ENCODE peak calls at places on chromosomes 12 and 14, in eight cellular contexts. P, B, U, T, A, L, C and Y are unnamed samples.

GRCh38 chr12:124474709-124475108 is 92.7 kb downstream of the NCOR2 start:
- DNase-seq in C (peak), P (no peak), B (no peak), L (no peak), T (peak), U (no peak), A (no peak), Y (no peak)

GRCh38 chr12:89225808-89226368 is 126.4 kb downstream of the DUSP6 start:
- DNase-seq in B (peak), U (no peak), L (peak), A (peak), C (no peak), T (no peak), P (no peak), Y (no peak)

GRCh38 chr12:25583545-25583944 is 30.5 kb upstream of the LMNTD1 start:
- DNase-seq in P (no peak), U (no peak), A (peak), T (no peak), C (no peak), B (peak), L (no peak), Y (no peak)

GRCh38 chr12:55068416-55069010 is 48.7 kb downstream of the NEUROD4 start:
- DNase-seq in B (peak), P (no peak), T (no peak), A (peak), L (no peak), U (no peak), C (no peak), Y (no peak)

GRCh38 chr12:46386360-46386867 is 13.8 kb upstream of the SLC38A2 start:
- DNase-seq in L (peak), A (peak), U (no peak), T (no peak), B (no peak), P (no peak), C (no peak), Y (no peak)

GRCh38 chr14:65485516-65485915 is 73.0 kb downstream of the FUT8 start:
- DNase-seq in A (no peak), L (no peak), T (no peak), C (no peak), B (no peak), U (no peak), P (no peak), Y (no peak)

GRCh38 chr14:105389534-105389933 is 8.8 kb upstream of the TEX22 start:
- DNase-seq in P (no peak), T (no peak), A (no peak), C (no peak), B (no peak), L (no peak), U (no peak), Y (no peak)

GRCh38 chr12:107144990-107145389 is 51.6 kb upstream of the CRY1 start:
- DNase-seq in L (no peak), P (no peak), T (no peak), U (no peak), A (peak), C (no peak), B (no peak), Y (no peak)

GRCh38 chr14:65286443-65286842 is 126.1 kb upstream of the FUT8 start:
- DNase-seq in U (no peak), B (peak), C (no peak), T (no peak), P (no peak), A (peak), L (no peak), Y (no peak)

GRCh38 chr12:93847517-93848452 is 170.6 kb downstream of the CRADD start:
- DNase-seq in P (no peak), T (no peak), B (no peak), U (no peak), L (no peak), A (no peak), C (no peak), Y (no peak)

GRCh38 chr12:51926064-51926632 is 18.8 kb downstream of the ACVRL1 start:
- DNase-seq in B (no peak), A (no peak), L (no peak), U (no peak), T (no peak), C (no peak), P (no peak), Y (no peak)

GRCh38 chr12:53200107-53200457 is 7.0 kb downstream of the ITGB7 start:
- DNase-seq in T (no peak), A (no peak), U (no peak), B (no peak), L (no peak), C (no peak), P (no peak), Y (no peak)

GRCh38 chr12:19010087-19010486 is 119.4 kb upstream of the PLEKHA5 start:
- DNase-seq in L (no peak), C (no peak), U (no peak), T (no peak), B (no peak), P (no peak), A (no peak), Y (no peak)

GRCh38 chr14:76772300-76773187 is 11.3 kb downstream of the VASH1 start:
- DNase-seq in A (no peak), T (no peak), P (no peak), C (peak), B (no peak), U (no peak), L (no peak), Y (no peak)

GRCh38 chr12:55927588-55928502 is at the start of gene PYM1:
- DNase-seq in A (peak), B (peak), C (peak), U (peak), T (peak), P (peak), L (no peak), Y (peak)

GRCh38 chr12:50708619-50709018 is 55.3 kb upstream of the ATF1 start:
- DNase-seq in L (no peak), U (no peak), T (no peak), B (no peak), C (no peak), A (no peak), P (no peak), Y (no peak)

GRCh38 chr12:59548930-59549329 is 46.9 kb upstream of the SLC16A7 start:
- DNase-seq in T (no peak), P (no peak), U (no peak), C (no peak), B (no peak), A (no peak), L (no peak), Y (no peak)

GRCh38 chr14:55609681-55610080 is 29.7 kb downstream of the KTN1 start:
- DNase-seq in B (no peak), T (no peak), C (no peak), P (no peak), A (peak), U (no peak), L (no peak), Y (no peak)

GRCh38 chr14:45251912-45252311 is 1.1 kb downstream of the MIS18BP1 start:
- DNase-seq in P (no peak), U (no peak), L (no peak), T (no peak), B (no peak), C (no peak), A (peak), Y (no peak)

GRCh38 chr14:93150227-93151206 is 34.2 kb downstream of the MOAP1 start:
- DNase-seq in U (no peak), C (no peak), B (no peak), L (no peak), A (no peak), P (no peak), T (no peak), Y (no peak)

GRCh38 chr14:35416108-35416750 is 11.7 kb upstream of the NFKBIA start:
- DNase-seq in L (no peak), T (no peak), U (peak), C (no peak), A (no peak), B (no peak), P (no peak), Y (no peak)

GRCh38 chr14:77761205-77761931 is 412 bp upstream of the SNW1 start:
- DNase-seq in C (peak), T (no peak), U (no peak), L (no peak), B (no peak), P (no peak), A (peak), Y (no peak)

GRCh38 chr12:110550981-110551380 is 32.1 kb downstream of the PPTC7 start:
- DNase-seq in L (no peak), B (no peak), P (no peak), A (no peak), T (no peak), U (no peak), C (no peak), Y (no peak)

GRCh38 chr12:79119796-79120195 is 255.2 kb downstream of the SYT1 start:
- DNase-seq in C (no peak), A (peak), B (no peak), P (no peak), L (no peak), T (no peak), U (no peak), Y (no peak)
- TF ChIP-seq CTCF in C (no peak), A (peak), B (no peak), P (no peak), L (no peak), T (no peak), U (no peak), Y (no peak)

DNA sequence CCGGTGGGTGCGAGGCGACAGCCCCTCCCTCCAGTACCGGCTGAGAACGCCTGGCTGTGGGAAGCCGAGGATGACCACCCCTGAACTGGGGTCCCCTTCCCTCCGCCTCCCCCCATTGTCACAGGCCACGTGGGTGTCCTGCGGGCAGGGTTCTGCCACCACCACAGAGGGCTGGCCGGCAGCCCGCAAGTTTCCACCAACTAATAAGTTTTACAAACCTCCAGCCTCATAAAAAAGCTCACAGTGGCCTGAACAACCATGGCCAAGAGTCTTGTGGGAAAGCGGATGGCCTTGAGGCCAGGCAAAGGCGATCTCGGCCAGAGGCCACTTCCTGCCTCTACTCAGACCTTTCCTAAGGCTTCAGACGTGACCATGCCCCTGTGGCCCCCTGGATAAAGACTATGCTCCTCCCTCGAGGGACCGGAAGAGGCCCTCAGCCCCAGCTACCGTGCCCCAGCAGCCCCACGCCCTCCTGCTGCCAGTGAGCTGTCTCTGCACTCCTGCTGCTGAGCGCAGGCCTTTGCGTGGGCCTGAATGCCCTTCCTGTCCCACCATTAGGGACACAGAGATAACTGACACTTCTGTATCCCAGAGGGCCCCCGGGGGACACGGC is 46.1 kb upstream of the DLK1 start:
- DNase-seq in P (no peak), U (no peak), T (no peak), L (no peak), C (no peak), B (no peak), A (no peak), Y (no peak)
- TF ChIP-seq CTCF in P (no peak), U (no peak), T (no peak), L (no peak), C (no peak), B (no peak), A (no peak), Y (no peak)

DNA sequence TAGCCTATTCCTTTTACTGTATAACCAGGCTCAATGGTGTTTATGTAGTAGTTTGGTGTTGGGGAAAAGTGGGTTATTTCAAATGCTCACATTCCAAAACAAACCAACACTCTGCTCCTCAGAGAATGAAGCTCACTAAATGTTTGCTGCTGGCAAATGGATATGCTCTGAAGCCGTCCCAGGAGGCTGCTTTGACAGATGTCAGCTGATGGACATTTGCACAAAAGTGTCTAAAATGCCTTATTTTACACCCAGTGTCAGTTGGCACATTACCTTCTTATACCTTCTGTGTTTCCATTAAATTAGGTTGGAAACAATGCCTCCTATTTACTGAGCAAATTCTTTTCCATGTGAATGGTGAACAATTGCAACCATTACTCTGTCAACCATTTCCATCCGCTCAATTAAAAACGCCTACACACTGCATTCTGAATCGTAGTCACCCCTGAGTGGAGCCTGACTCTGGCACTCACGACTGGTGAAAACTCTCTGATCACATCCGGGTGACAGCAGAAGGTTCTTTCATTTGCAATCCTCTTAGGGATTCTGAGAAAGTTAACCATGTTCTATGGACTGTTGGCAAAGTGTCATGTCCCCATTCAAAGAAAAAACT is 1679.8 kb upstream of the FLRT2 start:
- DNase-seq in B (no peak), U (no peak), A (peak), C (no peak), T (no peak), L (no peak), P (no peak), Y (no peak)
- TF ChIP-seq CTCF in B (no peak), U (no peak), A (no peak), C (no peak), T (no peak), L (no peak), P (no peak), Y (no peak)

GRCh38 chr12:82625523-82625922 is 61.2 kb upstream of the TMTC2 start:
- DNase-seq in A (no peak), L (no peak), T (peak), U (no peak), P (no peak), B (no peak), C (no peak), Y (no peak)

GRCh38 chr12:82627799-82628198 is 58.9 kb upstream of the TMTC2 start:
- DNase-seq in A (peak), B (peak), T (no peak), C (no peak), U (no peak), P (no peak), L (no peak), Y (no peak)
- TF ChIP-seq CTCF in A (peak), B (peak), T (peak), C (no peak), U (no peak), P (no peak), L (peak), Y (no peak)

DNA sequence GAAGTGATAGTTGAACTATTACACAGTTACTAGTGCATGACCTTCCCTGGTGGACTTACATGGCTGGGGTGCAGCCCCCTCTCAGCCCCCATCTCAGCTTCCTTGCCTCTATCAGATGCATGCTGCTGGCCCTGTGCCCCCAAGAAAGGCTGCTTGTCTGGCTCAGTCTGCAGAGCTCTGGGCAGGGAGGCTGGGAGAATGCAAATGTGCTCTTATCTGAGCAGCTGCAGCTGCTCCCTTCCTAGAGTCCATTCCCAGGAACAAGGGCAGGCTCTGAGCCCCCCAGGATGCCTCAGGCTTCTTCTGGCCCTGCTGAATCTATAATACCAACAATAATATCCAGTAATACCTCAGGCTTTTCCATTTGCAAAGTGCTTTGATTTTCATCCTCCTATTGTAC is 218.1 kb upstream of the SRRM4 start:
- DNase-seq in T (peak), L (no peak), U (no peak), B (no peak), P (no peak), A (no peak), C (no peak), Y (no peak)
- TF ChIP-seq CTCF in T (no peak), L (no peak), U (no peak), B (no peak), P (no peak), A (no peak), C (no peak), Y (no peak)